ENCODE peak calls at places on chromosomes 4 and X, in six cellular contexts. One of them, this sample, is unnamed.

GRCh38 chrX:132423323-132423722 is 65.5 kb downstream of the MBNL3 start:
- DNase-seq in MCF 10A: no peak
- DNase-seq in cardiac fibroblast: no peak
- DNase-seq in endothelial cell of umbilical vein: no peak
- DNase-seq in type B pancreatic cell: no peak
- DNase-seq in prostate gland: no peak
- DNase-seq in this sample: no peak

GRCh38 chr4:171266666-171267065 is 546.5 kb upstream of the GALNTL6 start:
- DNase-seq in endothelial cell of umbilical vein: no peak
- DNase-seq in prostate gland: no peak
- DNase-seq in type B pancreatic cell: no peak
- DNase-seq in cardiac fibroblast: no peak
- DNase-seq in MCF 10A: no peak
- DNase-seq in this sample: no peak

GRCh38 chrX:48003367-48003757 is 427 bp downstream of the ZNF182 start:
- DNase-seq in cardiac fibroblast: no peak
- DNase-seq in MCF 10A: no peak
- DNase-seq in type B pancreatic cell: no peak
- DNase-seq in endothelial cell of umbilical vein: no peak
- DNase-seq in prostate gland: no peak
- DNase-seq in this sample: no peak

GRCh38 chrX:46327229-46328081 is 217.8 kb downstream of the ZNF674 start:
- DNase-seq in MCF 10A: peak; percentile 83
- DNase-seq in type B pancreatic cell: no peak
- DNase-seq in endothelial cell of umbilical vein: peak; percentile 68
- DNase-seq in prostate gland: no peak
- DNase-seq in cardiac fibroblast: peak; percentile 44
- DNase-seq in this sample: peak; percentile 5

GRCh38 chr4:88008133-88008621 is 742 bp downstream of the PKD2 start:
- DNase-seq in type B pancreatic cell: peak; percentile 71
- DNase-seq in endothelial cell of umbilical vein: peak; percentile 56
- DNase-seq in MCF 10A: peak; percentile 58
- DNase-seq in prostate gland: peak; percentile 28
- DNase-seq in cardiac fibroblast: peak; percentile 58
- DNase-seq in this sample: peak; percentile 18

GRCh38 chr4:66930216-66930615 is 615.1 kb downstream of the CENPC start:
- DNase-seq in type B pancreatic cell: no peak
- DNase-seq in prostate gland: no peak
- DNase-seq in MCF 10A: no peak
- DNase-seq in endothelial cell of umbilical vein: no peak
- DNase-seq in cardiac fibroblast: no peak
- DNase-seq in this sample: no peak

GRCh38 chrX:125090046-125090445 is 229.6 kb upstream of the TEX13C start:
- DNase-seq in prostate gland: no peak
- DNase-seq in endothelial cell of umbilical vein: no peak
- DNase-seq in type B pancreatic cell: no peak
- DNase-seq in MCF 10A: peak; percentile 47
- DNase-seq in cardiac fibroblast: no peak
- DNase-seq in this sample: no peak

GRCh38 chrX:15269618-15270521 is at the start of gene ASB9:
- DNase-seq in MCF 10A: peak; percentile 96
- DNase-seq in endothelial cell of umbilical vein: peak; percentile 64
- DNase-seq in prostate gland: peak; percentile 13
- DNase-seq in cardiac fibroblast: peak; percentile 64
- DNase-seq in type B pancreatic cell: no peak
- DNase-seq in this sample: peak; percentile 44

GRCh38 chr4:71765349-71765748 is 18.5 kb downstream of the GC start:
- DNase-seq in type B pancreatic cell: no peak
- DNase-seq in endothelial cell of umbilical vein: no peak
- DNase-seq in MCF 10A: no peak
- DNase-seq in prostate gland: no peak
- DNase-seq in cardiac fibroblast: no peak
- DNase-seq in this sample: no peak

GRCh38 chrX:32137525-32137924 is 1065.7 kb upstream of the FTHL17 start:
- DNase-seq in prostate gland: no peak
- DNase-seq in MCF 10A: peak; percentile 34
- DNase-seq in cardiac fibroblast: peak; percentile 4
- DNase-seq in type B pancreatic cell: no peak
- DNase-seq in endothelial cell of umbilical vein: no peak
- DNase-seq in this sample: peak; percentile 4

GRCh38 chr4:5460106-5460801 is 248.1 kb downstream of the EVC2 start:
- DNase-seq in MCF 10A: peak; percentile 24
- DNase-seq in cardiac fibroblast: peak; percentile 32
- DNase-seq in prostate gland: no peak
- DNase-seq in type B pancreatic cell: no peak
- DNase-seq in endothelial cell of umbilical vein: peak; percentile 7
- DNase-seq in this sample: peak; percentile 6

GRCh38 chrX:40434947-40435346 is 145.8 kb upstream of the ATP6AP2 start:
- DNase-seq in prostate gland: peak; percentile 17
- DNase-seq in MCF 10A: no peak
- DNase-seq in cardiac fibroblast: peak; percentile 26
- DNase-seq in endothelial cell of umbilical vein: no peak
- DNase-seq in type B pancreatic cell: no peak
- DNase-seq in this sample: no peak

GRCh38 chr4:22969314-22969896 is 276.7 kb downstream of the GBA3 start:
- DNase-seq in cardiac fibroblast: peak; percentile 17
- DNase-seq in endothelial cell of umbilical vein: no peak
- DNase-seq in prostate gland: no peak
- DNase-seq in type B pancreatic cell: no peak
- DNase-seq in MCF 10A: peak; percentile 21
- DNase-seq in this sample: peak; percentile 28

GRCh38 chrX:100512471-100512870 is 72.3 kb upstream of the TNMD start:
- DNase-seq in cardiac fibroblast: peak; percentile 12
- DNase-seq in endothelial cell of umbilical vein: peak; percentile 9
- DNase-seq in type B pancreatic cell: no peak
- DNase-seq in MCF 10A: peak; percentile 38
- DNase-seq in prostate gland: no peak
- DNase-seq in this sample: no peak

GRCh38 chrX:118536687-118537461 is 41.3 kb downstream of the DOCK11 start:
- DNase-seq in cardiac fibroblast: peak; percentile 49
- DNase-seq in MCF 10A: peak; percentile 28
- DNase-seq in endothelial cell of umbilical vein: peak; percentile 0
- DNase-seq in type B pancreatic cell: no peak
- DNase-seq in prostate gland: no peak
- DNase-seq in this sample: peak; percentile 34

GRCh38 chr4:186204103-186204559 is 12.8 kb downstream of the CYP4V2 start:
- DNase-seq in cardiac fibroblast: no peak
- DNase-seq in type B pancreatic cell: no peak
- DNase-seq in endothelial cell of umbilical vein: peak; percentile 4
- DNase-seq in prostate gland: no peak
- DNase-seq in MCF 10A: no peak
- DNase-seq in this sample: peak; percentile 43

GRCh38 chr4:26821677-26822503 is 38.8 kb upstream of the STIM2 start:
- DNase-seq in prostate gland: no peak
- DNase-seq in endothelial cell of umbilical vein: peak; percentile 35
- DNase-seq in cardiac fibroblast: peak; percentile 30
- DNase-seq in MCF 10A: no peak
- DNase-seq in type B pancreatic cell: no peak
- DNase-seq in this sample: no peak

GRCh38 chrX:40157228-40158035 is 59.7 kb upstream of the BCOR start:
- DNase-seq in MCF 10A: no peak
- DNase-seq in type B pancreatic cell: no peak
- DNase-seq in prostate gland: no peak
- DNase-seq in endothelial cell of umbilical vein: no peak
- DNase-seq in cardiac fibroblast: no peak
- DNase-seq in this sample: no peak

GRCh38 chrX:50711907-50712306 is 102.1 kb downstream of the SHROOM4 start:
- DNase-seq in type B pancreatic cell: no peak
- DNase-seq in MCF 10A: no peak
- DNase-seq in prostate gland: no peak
- DNase-seq in cardiac fibroblast: no peak
- DNase-seq in endothelial cell of umbilical vein: no peak
- DNase-seq in this sample: no peak

GRCh38 chr4:3771932-3772495 is 5.8 kb downstream of the ADRA2C start:
- DNase-seq in MCF 10A: no peak
- DNase-seq in cardiac fibroblast: no peak
- DNase-seq in prostate gland: no peak
- DNase-seq in endothelial cell of umbilical vein: no peak
- DNase-seq in type B pancreatic cell: no peak
- DNase-seq in this sample: no peak

GRCh38 chr4:6435010-6435409 is 37.4 kb downstream of the PPP2R2C start:
- DNase-seq in cardiac fibroblast: no peak
- DNase-seq in type B pancreatic cell: no peak
- DNase-seq in MCF 10A: no peak
- DNase-seq in endothelial cell of umbilical vein: no peak
- DNase-seq in prostate gland: no peak
- DNase-seq in this sample: no peak

GRCh38 chrX:68867458-68868166 is 38.8 kb downstream of the EFNB1 start:
- DNase-seq in endothelial cell of umbilical vein: no peak
- DNase-seq in type B pancreatic cell: no peak
- DNase-seq in MCF 10A: no peak
- DNase-seq in cardiac fibroblast: no peak
- DNase-seq in prostate gland: no peak
- DNase-seq in this sample: no peak

GRCh38 chr4:119068529-119068962 is 67.1 kb upstream of the MYOZ2 start:
- DNase-seq in cardiac fibroblast: peak; percentile 22
- DNase-seq in type B pancreatic cell: no peak
- DNase-seq in MCF 10A: peak; percentile 63
- DNase-seq in endothelial cell of umbilical vein: no peak
- DNase-seq in prostate gland: no peak
- DNase-seq in this sample: no peak

GRCh38 chr4:119039779-119040178 is 95.9 kb upstream of the MYOZ2 start:
- DNase-seq in endothelial cell of umbilical vein: no peak
- DNase-seq in type B pancreatic cell: no peak
- DNase-seq in MCF 10A: peak; percentile 17
- DNase-seq in prostate gland: no peak
- DNase-seq in cardiac fibroblast: no peak
- DNase-seq in this sample: no peak

GRCh38 chrX:131762802-131763234 is 218.9 kb downstream of the OR13H1 start:
- DNase-seq in cardiac fibroblast: no peak
- DNase-seq in prostate gland: no peak
- DNase-seq in endothelial cell of umbilical vein: no peak
- DNase-seq in type B pancreatic cell: no peak
- DNase-seq in MCF 10A: peak; percentile 89
- DNase-seq in this sample: peak; percentile 64

GRCh38 chrX:114774691-114775090 is 190.8 kb downstream of the HTR2C start:
- DNase-seq in cardiac fibroblast: no peak
- DNase-seq in endothelial cell of umbilical vein: no peak
- DNase-seq in prostate gland: no peak
- DNase-seq in MCF 10A: no peak
- DNase-seq in type B pancreatic cell: no peak
- DNase-seq in this sample: no peak
- TF ChIP-seq CTCF in cardiac fibroblast: no peak
- TF ChIP-seq CTCF in endothelial cell of umbilical vein: no peak
- TF ChIP-seq CTCF in prostate gland: no peak
- TF ChIP-seq CTCF in MCF 10A: no peak
- TF ChIP-seq CTCF in type B pancreatic cell: no peak
- TF ChIP-seq CTCF in this sample: no peak

GRCh38 chrX:136168929-136169735 is 21.8 kb downstream of the FHL1 start:
- DNase-seq in endothelial cell of umbilical vein: peak; percentile 92
- DNase-seq in type B pancreatic cell: no peak
- DNase-seq in MCF 10A: peak; percentile 56
- DNase-seq in cardiac fibroblast: peak; percentile 81
- DNase-seq in prostate gland: no peak
- DNase-seq in this sample: peak; percentile 87

GRCh38 chrX:136166221-136166855 is 19.0 kb downstream of the FHL1 start:
- DNase-seq in type B pancreatic cell: no peak
- DNase-seq in endothelial cell of umbilical vein: no peak
- DNase-seq in cardiac fibroblast: peak; percentile 61
- DNase-seq in MCF 10A: peak; percentile 43
- DNase-seq in prostate gland: no peak
- DNase-seq in this sample: no peak

GRCh38 chrX:136171420-136171819 is 24.1 kb downstream of the FHL1 start:
- DNase-seq in endothelial cell of umbilical vein: no peak
- DNase-seq in type B pancreatic cell: no peak
- DNase-seq in prostate gland: no peak
- DNase-seq in MCF 10A: no peak
- DNase-seq in cardiac fibroblast: no peak
- DNase-seq in this sample: no peak

GRCh38 chrX:136170109-136170800 is 22.9 kb downstream of the FHL1 start:
- DNase-seq in type B pancreatic cell: no peak
- DNase-seq in cardiac fibroblast: peak; percentile 55
- DNase-seq in endothelial cell of umbilical vein: peak; percentile 51
- DNase-seq in prostate gland: no peak
- DNase-seq in MCF 10A: no peak
- DNase-seq in this sample: no peak
- TF ChIP-seq CTCF in type B pancreatic cell: no peak
- TF ChIP-seq CTCF in cardiac fibroblast: peak; percentile 29
- TF ChIP-seq CTCF in endothelial cell of umbilical vein: peak; percentile 19
- TF ChIP-seq CTCF in prostate gland: no peak
- TF ChIP-seq CTCF in MCF 10A: no peak
- TF ChIP-seq CTCF in this sample: peak; percentile 55

GRCh38 chrX:72301781-72302180 is 3.9 kb downstream of the CITED1 start:
- DNase-seq in type B pancreatic cell: no peak
- DNase-seq in MCF 10A: no peak
- DNase-seq in prostate gland: no peak
- DNase-seq in cardiac fibroblast: no peak
- DNase-seq in endothelial cell of umbilical vein: no peak
- DNase-seq in this sample: no peak

GRCh38 chrX:72297953-72298730 is 7.6 kb downstream of the CITED1 start:
- DNase-seq in cardiac fibroblast: peak; percentile 39
- DNase-seq in prostate gland: no peak
- DNase-seq in endothelial cell of umbilical vein: no peak
- DNase-seq in MCF 10A: peak; percentile 52
- DNase-seq in type B pancreatic cell: no peak
- DNase-seq in this sample: no peak

GRCh38 chrX:72296991-72297390 is 8.7 kb downstream of the CITED1 start:
- DNase-seq in MCF 10A: no peak
- DNase-seq in endothelial cell of umbilical vein: no peak
- DNase-seq in prostate gland: no peak
- DNase-seq in type B pancreatic cell: no peak
- DNase-seq in cardiac fibroblast: no peak
- DNase-seq in this sample: no peak

GRCh38 chrX:72295745-72296144 is 10.0 kb downstream of the CITED1 start:
- DNase-seq in type B pancreatic cell: no peak
- DNase-seq in MCF 10A: no peak
- DNase-seq in endothelial cell of umbilical vein: no peak
- DNase-seq in prostate gland: no peak
- DNase-seq in cardiac fibroblast: no peak
- DNase-seq in this sample: no peak

GRCh38 chrX:72299891-72300630 is 5.7 kb downstream of the CITED1 start:
- DNase-seq in prostate gland: no peak
- DNase-seq in MCF 10A: no peak
- DNase-seq in type B pancreatic cell: no peak
- DNase-seq in cardiac fibroblast: no peak
- DNase-seq in endothelial cell of umbilical vein: no peak
- DNase-seq in this sample: no peak
- TF ChIP-seq CTCF in prostate gland: no peak
- TF ChIP-seq CTCF in MCF 10A: no peak
- TF ChIP-seq CTCF in type B pancreatic cell: no peak
- TF ChIP-seq CTCF in cardiac fibroblast: no peak
- TF ChIP-seq CTCF in endothelial cell of umbilical vein: no peak
- TF ChIP-seq CTCF in this sample: no peak

GRCh38 chr4:39446842-39447573 is 11.7 kb downstream of the RPL9 start:
- DNase-seq in type B pancreatic cell: no peak
- DNase-seq in MCF 10A: no peak
- DNase-seq in endothelial cell of umbilical vein: peak; percentile 69
- DNase-seq in cardiac fibroblast: peak; percentile 75
- DNase-seq in prostate gland: peak; percentile 56
- DNase-seq in this sample: peak; percentile 57
- TF ChIP-seq CTCF in type B pancreatic cell: no peak
- TF ChIP-seq CTCF in MCF 10A: no peak
- TF ChIP-seq CTCF in endothelial cell of umbilical vein: peak; percentile 62
- TF ChIP-seq CTCF in cardiac fibroblast: peak; percentile 43
- TF ChIP-seq CTCF in prostate gland: peak; percentile 43
- TF ChIP-seq CTCF in this sample: peak; percentile 62

This sample was measured in brain microvascular endothelial cell.